ENCODE peak calls at places on chromosomes 5 and 9, in four cellular contexts. P is substantia nigra, W is OCI-LY7, N is neural progenitor cell. L is an unnamed sample.

GRCh38 chr5:139019880-139020279 is 144.7 kb upstream of the LRRTM2 start:
- DNase-seq in P (no peak), W (no peak), N (no peak), L (no peak)

GRCh38 chr5:33679791-33680190 is 212.0 kb downstream of the ADAMTS12 start:
- DNase-seq in P (no peak), W (no peak), N (no peak), L (no peak)

GRCh38 chr5:33049845-33050244 is 338.7 kb downstream of the NPR3 start:
- DNase-seq in P (no peak), W (no peak), N (no peak), L (no peak)

GRCh38 chr5:118371973-118372650 is 616.2 kb downstream of the DTWD2 start:
- DNase-seq in P (no peak), W (no peak), N (no peak), L (no peak)

GRCh38 chr9:116628706-116629105 is 58.4 kb upstream of the TRIM32 start:
- DNase-seq in P (no peak), W (no peak), N (no peak), L (no peak)

GRCh38 chr9:114958021-114958846 is 27.8 kb upstream of the TNFSF8 start:
- DNase-seq in P (peak), W (no peak), N (no peak), L (no peak)

GRCh38 chr9:121771418-121771817 is 120.0 kb downstream of the DAB2IP start:
- DNase-seq in P (no peak), W (no peak), N (no peak), L (no peak)

GRCh38 chr9:16337322-16338029 is 533.0 kb downstream of the BNC2 start:
- DNase-seq in P (no peak), W (no peak), N (no peak), L (no peak)

GRCh38 chr5:32522429-32523143 is 62.8 kb upstream of the SUB1 start:
- DNase-seq in P (no peak), W (no peak), N (no peak), L (no peak)

GRCh38 chr5:131511934-131512333 is 123.1 kb downstream of the RAPGEF6 start:
- DNase-seq in P (no peak), W (no peak), N (peak), L (peak)

GRCh38 chr5:157371655-157372471 is 88.2 kb upstream of the NIPAL4 start:
- DNase-seq in P (no peak), W (no peak), N (no peak), L (no peak)

GRCh38 chr5:139475865-139476651 is 5.3 kb downstream of the SMIM33 start:
- DNase-seq in P (no peak), W (no peak), N (no peak), L (no peak)

GRCh38 chr5:42898760-42899159 is 87.1 kb upstream of the SELENOP start:
- DNase-seq in P (no peak), W (no peak), N (no peak), L (no peak)

GRCh38 chr5:28301676-28302075 is 1263.3 kb upstream of the CDH9 start:
- DNase-seq in P (no peak), W (no peak), N (no peak), L (peak)

GRCh38 chr5:126975791-126976190 is 54.6 kb downstream of the MARCHF3 start:
- DNase-seq in P (no peak), W (no peak), N (peak), L (no peak)

GRCh38 chr9:135816179-135816970 is 91.0 kb downstream of the CAMSAP1 start:
- DNase-seq in P (no peak), W (no peak), N (no peak), L (no peak)

GRCh38 chr9:129570450-129571297 is 50.2 kb downstream of the C9orf50 start:
- DNase-seq in P (peak), W (no peak), N (peak), L (peak)

GRCh38 chr5:54651482-54652076 is 134.0 kb downstream of the SNX18 start:
- DNase-seq in P (peak), W (no peak), N (no peak), L (no peak)

GRCh38 chr5:176560364-176560763 is 11.2 kb downstream of the CDHR2 start:
- DNase-seq in P (no peak), W (no peak), N (no peak), L (no peak)

GRCh38 chr9:93028448-93029006 is 30.0 kb upstream of the SUSD3 start:
- DNase-seq in P (no peak), W (peak), N (no peak), L (no peak)

GRCh38 chr9:124259273-124260078 is 1.7 kb downstream of the NEK6 start:
- DNase-seq in P (no peak), W (peak), N (peak), L (peak)

GRCh38 chr9:104386425-104387069 is 117.5 kb upstream of the OR13F1 start:
- DNase-seq in P (no peak), W (peak), N (peak), L (no peak)

GRCh38 chr5:80915716-80916115 is 44.4 kb upstream of the RASGRF2 start:
- DNase-seq in P (no peak), W (no peak), N (no peak), L (no peak)

L was measured in ELF-1.